ENCODE peak calls at places on chromosome 14, in ten cellular contexts. S is PC-9; U is fibroblast of the conjunctiva; F is stimulated activated naive CD8-positive, alpha-beta T cell treated with anti-CD3 and anti-CD28 coated beads, Interleukin-15, Interleukin-2, amounts not matched to agents 100 U/mL and 50 U/mL, for 24 hours; P is heart left ventricle; I is NCI-H1092 treated with DMSO at 0.1 percent for 48 hours; E is GM20000; L is mucosa of descending colon; H is posterior cingulate gyrus; C is T follicular helper cell. Y is an unnamed sample.

GRCh38 chr14:49512147-49512551 is 74.0 kb downstream of the RPS29 start:
- DNase-seq in S (peak), U (no peak), F (no peak), P (no peak), I (no peak), E (no peak), L (no peak), H (no peak), C (no peak), Y (no peak)

GRCh38 chr14:78232666-78233065 is 62.5 kb downstream of the NRXN3 start:
- DNase-seq in S (no peak), U (no peak), F (no peak), P (no peak), I (no peak), E (no peak), L (no peak), H (no peak), C (no peak), Y (no peak)

GRCh38 chr14:96095058-96095457 is 55.9 kb downstream of the C14orf132 start:
- DNase-seq in S (no peak), U (no peak), F (no peak), P (no peak), I (no peak), E (no peak), L (no peak), H (no peak), C (no peak), Y (no peak)

GRCh38 chr14:104659764-104660523 is 29.5 kb upstream of the INF2 start:
- DNase-seq in S (peak), U (no peak), F (no peak), P (no peak), I (no peak), E (peak), L (no peak), H (no peak), C (no peak), Y (no peak)

GRCh38 chr14:104827173-104828055 is 26.5 kb downstream of the ZBTB42 start:
- DNase-seq in S (no peak), U (no peak), F (peak), P (peak), I (peak), E (peak), L (peak), H (no peak), C (peak), Y (peak)

GRCh38 chr14:92373336-92373735 is 50.4 kb downstream of the SLC24A4 start:
- DNase-seq in S (no peak), U (no peak), F (no peak), P (no peak), I (no peak), E (no peak), L (no peak), H (no peak), C (no peak), Y (no peak)

GRCh38 chr14:75952489-75952888 is 29.3 kb downstream of the TGFB3 start:
- DNase-seq in S (no peak), U (no peak), F (no peak), P (no peak), I (no peak), E (no peak), L (no peak), H (no peak), C (no peak), Y (no peak)

GRCh38 chr14:96363751-96364336 is 518 bp downstream of the GSKIP start:
- DNase-seq in S (peak), U (peak), F (peak), P (peak), I (peak), E (peak), L (peak), H (no peak), C (peak), Y (peak)

GRCh38 chr14:81269100-81269978 is 48.6 kb upstream of the GTF2A1 start:
- DNase-seq in S (peak), U (no peak), F (no peak), P (no peak), I (peak), E (peak), L (no peak), H (no peak), C (no peak), Y (peak)

GRCh38 chr14:91350813-91351507 is 66.7 kb downstream of the CCDC88C start:
- DNase-seq in S (no peak), U (no peak), F (peak), P (no peak), I (peak), E (peak), L (no peak), H (no peak), C (peak), Y (no peak)

GRCh38 chr14:19975291-19975690 is at the start of gene OR4K15:
- DNase-seq in S (no peak), U (no peak), F (no peak), P (no peak), I (no peak), E (no peak), L (no peak), H (no peak), C (no peak), Y (no peak)

GRCh38 chr14:52000019-52000582 is 10.8 kb downstream of the RTRAF start:
- DNase-seq in S (no peak), U (no peak), F (no peak), P (no peak), I (no peak), E (no peak), L (no peak), H (no peak), C (no peak), Y (no peak)

GRCh38 chr14:93137864-93138263 is 22.1 kb upstream of the ITPK1 start:
- DNase-seq in S (no peak), U (no peak), F (no peak), P (peak), I (peak), E (no peak), L (peak), H (no peak), C (no peak), Y (peak)

GRCh38 chr14:47389520-47389919 is 285.9 kb downstream of the MDGA2 start:
- DNase-seq in S (no peak), U (no peak), F (no peak), P (no peak), I (no peak), E (no peak), L (no peak), H (no peak), C (no peak), Y (peak)

GRCh38 chr14:54781080-54781479 is 121.5 kb downstream of the GCH1 start:
- DNase-seq in S (no peak), U (no peak), F (no peak), P (no peak), I (no peak), E (no peak), L (no peak), H (no peak), C (no peak), Y (no peak)

GRCh38 chr14:24879661-24880381 is 170.1 kb downstream of the STXBP6 start:
- DNase-seq in S (no peak), U (no peak), F (no peak), P (no peak), I (no peak), E (no peak), L (no peak), H (no peak), C (no peak), Y (no peak)

GRCh38 chr14:95003099-95003960 is 154.0 kb downstream of the DICER1 start:
- DNase-seq in S (no peak), U (no peak), F (no peak), P (no peak), I (peak), E (no peak), L (no peak), H (no peak), C (no peak), Y (no peak)

GRCh38 chr14:68526420-68527105 is 266.3 kb downstream of the ZFP36L1 start:
- DNase-seq in S (peak), U (no peak), F (no peak), P (peak), I (no peak), E (no peak), L (no peak), H (no peak), C (no peak), Y (no peak)

GRCh38 chr14:103801459-103801858 is 45.9 kb downstream of the PPP1R13B start:
- DNase-seq in S (no peak), U (peak), F (no peak), P (no peak), I (no peak), E (no peak), L (no peak), H (no peak), C (no peak), Y (no peak)

GRCh38 chr14:20618328-20618749 is 23.2 kb downstream of the OR6S1 start:
- DNase-seq in S (no peak), U (no peak), F (no peak), P (no peak), I (no peak), E (no peak), L (no peak), H (no peak), C (no peak), Y (no peak)

GRCh38 chr14:93239869-93240677 is 33.0 kb downstream of the UBR7 start:
- DNase-seq in S (peak), U (no peak), F (no peak), P (no peak), I (no peak), E (no peak), L (no peak), H (no peak), C (no peak), Y (no peak)

GRCh38 chr14:98816718-98817117 is 455.3 kb downstream of the BCL11B start:
- DNase-seq in S (no peak), U (no peak), F (no peak), P (no peak), I (no peak), E (no peak), L (no peak), H (no peak), C (no peak), Y (no peak)

GRCh38 chr14:71498151-71498734 is 434.0 kb upstream of the RGS6 start:
- DNase-seq in S (no peak), U (no peak), F (no peak), P (no peak), I (no peak), E (no peak), L (no peak), H (no peak), C (no peak), Y (no peak)

GRCh38 chr14:33774866-33775519 is 175.9 kb downstream of the EGLN3 start:
- DNase-seq in S (no peak), U (no peak), F (no peak), P (no peak), I (no peak), E (no peak), L (no peak), H (no peak), C (no peak), Y (no peak)

GRCh38 chr14:68340262-68340661 is 452.6 kb downstream of the ZFP36L1 start:
- DNase-seq in S (no peak), U (no peak), F (no peak), P (no peak), I (no peak), E (no peak), L (no peak), H (no peak), C (no peak), Y (no peak)

Y was measured in iPS-NIHi11.